ENCODE peak calls at places on chromosomes 13 and 19, in seven cellular contexts. K, Y, O, P, T, Q and H are unnamed samples.

GRCh38 chr13:66915596-66916185 is 314.4 kb downstream of the PCDH9 start:
- DNase-seq in K (peak), Y (no peak), O (peak), P (peak), T (no peak), Q (no peak), H (no peak)

GRCh38 chr13:111187879-111188643 is 73.0 kb downstream of the ARHGEF7 start:
- DNase-seq in K (peak), Y (no peak), O (peak), P (no peak), T (no peak), Q (peak), H (no peak)

GRCh38 chr19:17202249-17202648 is 12.9 kb upstream of the USE1 start:
- DNase-seq in K (peak), Y (no peak), O (no peak), P (no peak), T (no peak), Q (no peak), H (no peak)

GRCh38 chr19:41734585-41734984 is 20.7 kb upstream of the CEACAM6 start:
- DNase-seq in K (no peak), Y (peak), O (no peak), P (no peak), T (no peak), Q (no peak), H (no peak)

GRCh38 chr19:35510626-35510964 is 2.9 kb downstream of the DMKN start:
- DNase-seq in K (no peak), Y (no peak), O (no peak), P (no peak), T (no peak), Q (no peak), H (no peak)

GRCh38 chr19:19280561-19280960 is 7.5 kb upstream of the TM6SF2 start:
- DNase-seq in K (peak), Y (no peak), O (no peak), P (no peak), T (no peak), Q (no peak), H (no peak)

GRCh38 chr13:45878966-45879365 is 27.4 kb upstream of the SIAH3 start:
- DNase-seq in K (no peak), Y (no peak), O (no peak), P (no peak), T (no peak), Q (no peak), H (no peak)

GRCh38 chr19:58409010-58409790 is 751 bp downstream of the ZNF584 start:
- DNase-seq in K (peak), Y (no peak), O (peak), P (peak), T (no peak), Q (no peak), H (no peak)

GRCh38 chr13:102825921-102826706 is 19.7 kb upstream of the ERCC5 start:
- DNase-seq in K (peak), Y (peak), O (peak), P (peak), T (no peak), Q (peak), H (no peak)

GRCh38 chr19:15368051-15368632 is 11.4 kb downstream of the AKAP8 start:
- DNase-seq in K (no peak), Y (no peak), O (no peak), P (no peak), T (no peak), Q (no peak), H (no peak)

GRCh38 chr13:73702419-73703071 is 431.7 kb downstream of the KLF12 start:
- DNase-seq in K (no peak), Y (no peak), O (no peak), P (no peak), T (peak), Q (no peak), H (peak)

GRCh38 chr13:20624213-20624612 is 57.3 kb downstream of the IFT88 start:
- DNase-seq in K (no peak), Y (no peak), O (no peak), P (no peak), T (no peak), Q (no peak), H (no peak)

GRCh38 chr13:78326608-78327007 is 276.7 kb downstream of the POU4F1 start:
- DNase-seq in K (no peak), Y (no peak), O (no peak), P (peak), T (no peak), Q (no peak), H (no peak)

GRCh38 chr19:39927524-39928356 is 6.7 kb downstream of the FCGBP start:
- DNase-seq in K (no peak), Y (no peak), O (no peak), P (no peak), T (no peak), Q (no peak), H (no peak)

GRCh38 chr13:47188802-47189201 is 291.9 kb upstream of the HTR2A start:
- DNase-seq in K (peak), Y (no peak), O (peak), P (no peak), T (no peak), Q (no peak), H (no peak)

GRCh38 chr13:31276386-31276785 is 76.6 kb downstream of the B3GLCT start:
- DNase-seq in K (no peak), Y (no peak), O (no peak), P (no peak), T (no peak), Q (no peak), H (no peak)

GRCh38 chr19:17339088-17339741 is 1.9 kb downstream of the GTPBP3 start:
- DNase-seq in K (no peak), Y (no peak), O (no peak), P (peak), T (no peak), Q (no peak), H (no peak)

GRCh38 chr19:47243364-47243775 is 12.4 kb upstream of the BBC3 start:
- DNase-seq in K (no peak), Y (no peak), O (no peak), P (no peak), T (no peak), Q (no peak), H (no peak)

GRCh38 chr13:75995966-75996365 is 359.8 kb downstream of the LMO7 start:
- DNase-seq in K (no peak), Y (no peak), O (no peak), P (no peak), T (no peak), Q (no peak), H (no peak)

GRCh38 chr13:62626771-62627170 is 1211.1 kb upstream of the PCDH20 start:
- DNase-seq in K (no peak), Y (no peak), O (no peak), P (no peak), T (no peak), Q (no peak), H (no peak)

GRCh38 chr19:42433503-42434260 is 6.5 kb upstream of the LIPE start:
- DNase-seq in K (peak), Y (peak), O (peak), P (peak), T (peak), Q (peak), H (peak)

GRCh38 chr13:113468029-113468428 is 14.7 kb upstream of the ADPRHL1 start:
- DNase-seq in K (no peak), Y (no peak), O (no peak), P (no peak), T (no peak), Q (no peak), H (no peak)

GRCh38 chr13:99969934-99970760 is 1.4 kb downstream of the ZIC5 start:
- DNase-seq in K (no peak), Y (peak), O (no peak), P (peak), T (peak), Q (peak), H (no peak)

GRCh38 chr13:113087923-113088690 is 17.5 kb upstream of the F7 start:
- DNase-seq in K (no peak), Y (no peak), O (no peak), P (no peak), T (no peak), Q (no peak), H (no peak)

GRCh38 chr19:3508771-3509535 is 2.8 kb downstream of the FZR1 start:
- DNase-seq in K (no peak), Y (no peak), O (peak), P (no peak), T (no peak), Q (no peak), H (no peak)

GRCh38 chr19:42366676-42367075 is 23.4 kb downstream of the CNFN start:
- DNase-seq in K (no peak), Y (no peak), O (no peak), P (no peak), T (no peak), Q (no peak), H (no peak)

GRCh38 chr13:27170221-27170520 is 1.4 kb downstream of the USP12 start:
- DNase-seq in K (peak), Y (peak), O (no peak), P (peak), T (peak), Q (no peak), H (no peak)

GRCh38 chr13:41315466-41316047 is 4.5 kb downstream of the NAA16 start:
- DNase-seq in K (peak), Y (no peak), O (peak), P (no peak), T (no peak), Q (no peak), H (no peak)

GRCh38 chr19:56900573-56901097 is 60.1 kb upstream of the PEG3 start:
- DNase-seq in K (no peak), Y (no peak), O (no peak), P (no peak), T (no peak), Q (no peak), H (no peak)